ENCODE peak calls at places on chromosomes 11 and 22, in ten cellular contexts. M is epithelial cell of esophagus; Q is putamen; Z is CMK; H is iris pigment epithelial cell; D is stimulated activated CD8-positive, alpha-beta memory T cell treated with anti-CD3 and anti-CD28 coated beads, Interleukin-15, amount 100 ng/mL, for 1 hour; K is MM.1S; F is retinal pigment epithelial cell; J is esophagus squamous epithelium; O is GM12878. S is an unnamed sample.

GRCh38 chr22:22925146-22925794 is 37.7 kb downstream of the IGLL5 start:
- DNase-seq in M (no peak), Q (no peak), Z (no peak), H (no peak), D (no peak), K (no peak), F (no peak), J (no peak), O (no peak), S (no peak)

GRCh38 chr11:64355078-64355940 is 3.7 kb upstream of the RPS6KA4 start:
- DNase-seq in M (peak), Q (peak), Z (peak), H (peak), D (no peak), K (no peak), F (peak), J (no peak), O (no peak), S (no peak)

GRCh38 chr11:9459573-9460321 is 1.1 kb upstream of the ZNF143 start:
- DNase-seq in M (peak), Q (peak), Z (peak), H (peak), D (peak), K (peak), F (peak), J (no peak), O (no peak), S (peak)

GRCh38 chr11:27698872-27699241 is 1.4 kb downstream of the BDNF start:
- DNase-seq in M (peak), Q (peak), Z (peak), H (peak), D (peak), K (peak), F (peak), J (no peak), O (peak), S (peak)

GRCh38 chr11:125376117-125376516 is 119.9 kb downstream of the FEZ1 start:
- DNase-seq in M (peak), Q (peak), Z (no peak), H (no peak), D (no peak), K (peak), F (peak), J (no peak), O (no peak), S (no peak)

GRCh38 chr22:36536717-36537116 is 7.8 kb upstream of the EIF3D start:
- DNase-seq in M (no peak), Q (no peak), Z (no peak), H (no peak), D (no peak), K (no peak), F (no peak), J (no peak), O (no peak), S (no peak)

GRCh38 chr22:27952091-27952490 is 33.0 kb upstream of the PITPNB start:
- DNase-seq in M (peak), Q (no peak), Z (no peak), H (peak), D (no peak), K (no peak), F (peak), J (no peak), O (no peak), S (no peak)

GRCh38 chr22:22941831-22942510 is 54.4 kb downstream of the IGLL5 start:
- DNase-seq in M (no peak), Q (no peak), Z (no peak), H (no peak), D (no peak), K (no peak), F (no peak), J (no peak), O (no peak), S (no peak)

GRCh38 chr11:72716291-72716690 is 35.9 kb downstream of the ARAP1 start:
- DNase-seq in M (no peak), Q (no peak), Z (no peak), H (no peak), D (no peak), K (peak), F (no peak), J (no peak), O (no peak), S (no peak)

GRCh38 chr22:29994027-29994715 is 86.1 kb upstream of the HORMAD2 start:
- DNase-seq in M (peak), Q (no peak), Z (no peak), H (peak), D (no peak), K (no peak), F (peak), J (no peak), O (no peak), S (no peak)